ENCODE peak calls at places on chromosomes 1 and 21, in four cellular contexts. One of them, this sample, is unnamed.
A peak's percentile ranks its signal among the peaks of the same experiment; 100 is the strongest.

GRCh38 chr1:218249757-218250156 is 35.3 kb upstream of the RRP15 start:
- DNase-seq in H1: no peak
- DNase-seq in K562: no peak
- DNase-seq in HCT116: no peak
- DNase-seq in this sample: no peak

GRCh38 chr1:14767075-14767474 is 168.6 kb downstream of the KAZN start:
- DNase-seq in H1: no peak
- DNase-seq in K562: no peak
- DNase-seq in HCT116: no peak
- DNase-seq in this sample: no peak

GRCh38 chr21:15309721-15310120 is 244.9 kb upstream of the NRIP1 start:
- DNase-seq in H1: no peak
- DNase-seq in K562: no peak
- DNase-seq in HCT116: no peak
- DNase-seq in this sample: no peak

GRCh38 chr21:36063375-36064084 is 3.2 kb upstream of the SETD4 start:
- DNase-seq in H1: no peak
- DNase-seq in K562: no peak
- DNase-seq in HCT116: no peak
- DNase-seq in this sample: no peak

GRCh38 chr1:226626577-226626956 is 78.0 kb downstream of the STUM start:
- DNase-seq in H1: peak; percentile 91
- DNase-seq in K562: peak; percentile 89
- DNase-seq in HCT116: peak; percentile 51
- DNase-seq in this sample: peak; percentile 27

GRCh38 chr1:109926662-109927300 is 16.1 kb downstream of the CSF1 start:
- DNase-seq in H1: no peak
- DNase-seq in K562: no peak
- DNase-seq in HCT116: no peak
- DNase-seq in this sample: no peak

GRCh38 chr1:44730741-44731512 is at the start of gene RNU5D-1:
- DNase-seq in H1: peak; percentile 94
- DNase-seq in K562: peak; percentile 87
- DNase-seq in HCT116: peak; percentile 98
- DNase-seq in this sample: peak; percentile 98

GRCh38 chr1:203992440-203992839 is 80.5 kb upstream of the SOX13 start:
- DNase-seq in H1: no peak
- DNase-seq in K562: no peak
- DNase-seq in HCT116: no peak
- DNase-seq in this sample: no peak

GRCh38 chr1:98323396-98323795 is 338.1 kb upstream of the SNX7 start:
- DNase-seq in H1: no peak
- DNase-seq in K562: no peak
- DNase-seq in HCT116: peak; percentile 39
- DNase-seq in this sample: no peak

GRCh38 chr1:174153085-174153824 is 6.1 kb upstream of the RABGAP1L start:
- DNase-seq in H1: no peak
- DNase-seq in K562: no peak
- DNase-seq in HCT116: no peak
- DNase-seq in this sample: no peak

GRCh38 chr1:193939585-193939984 is 753.2 kb upstream of the B3GALT2 start:
- DNase-seq in H1: no peak
- DNase-seq in K562: no peak
- DNase-seq in HCT116: no peak
- DNase-seq in this sample: no peak

GRCh38 chr21:32062591-32063227 is 189.9 kb downstream of the HUNK start:
- DNase-seq in H1: no peak
- DNase-seq in K562: no peak
- DNase-seq in HCT116: no peak
- DNase-seq in this sample: no peak

GRCh38 chr1:30258876-30259275 is 464.5 kb downstream of the MATN1 start:
- DNase-seq in H1: no peak
- DNase-seq in K562: no peak
- DNase-seq in HCT116: no peak
- DNase-seq in this sample: no peak

GRCh38 chr1:183543619-183544204 is 46.5 kb downstream of the NCF2 start:
- DNase-seq in H1: no peak
- DNase-seq in K562: peak; percentile 27
- DNase-seq in HCT116: peak; percentile 23
- DNase-seq in this sample: peak; percentile 19

GRCh38 chr1:203273869-203274602 is 31.3 kb upstream of the BTG2 start:
- DNase-seq in H1: no peak
- DNase-seq in K562: no peak
- DNase-seq in HCT116: no peak
- DNase-seq in this sample: no peak

GRCh38 chr1:66752671-66753371 is 562 bp downstream of the DYNLT5 start:
- DNase-seq in H1: no peak
- DNase-seq in K562: no peak
- DNase-seq in HCT116: no peak
- DNase-seq in this sample: no peak

GRCh38 chr1:211783897-211784296 is 46.7 kb downstream of the LPGAT1 start:
- DNase-seq in H1: no peak
- DNase-seq in K562: no peak
- DNase-seq in HCT116: no peak
- DNase-seq in this sample: no peak

DNA sequence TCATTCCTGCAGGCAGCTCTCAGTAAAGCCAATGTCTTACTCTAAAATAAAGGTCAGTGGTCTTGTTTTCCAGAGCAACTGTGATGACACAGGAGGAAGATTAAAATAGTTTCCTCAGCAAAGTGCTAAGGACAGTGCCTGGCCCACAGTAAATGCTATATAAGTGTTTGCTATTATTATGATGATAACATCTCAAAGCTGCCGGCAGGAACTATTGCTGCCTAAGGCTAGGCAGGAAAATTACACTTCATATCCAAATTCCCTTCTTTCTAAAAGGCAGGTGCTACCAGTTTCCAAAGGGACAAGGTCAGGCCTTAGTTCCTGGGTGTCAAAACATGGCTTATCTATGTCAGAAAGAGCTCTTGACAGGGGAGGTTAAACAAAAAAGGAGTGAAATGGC is 401.3 kb downstream of the HHAT start:
- DNase-seq in H1: no peak
- DNase-seq in K562: no peak
- DNase-seq in HCT116: no peak
- DNase-seq in this sample: no peak
- TF ChIP-seq EGR1 in H1: no peak
- TF ChIP-seq EGR1 in K562: no peak
- TF ChIP-seq EGR1 in HCT116: no peak
- TF ChIP-seq EGR1 in this sample: no peak

DNA sequence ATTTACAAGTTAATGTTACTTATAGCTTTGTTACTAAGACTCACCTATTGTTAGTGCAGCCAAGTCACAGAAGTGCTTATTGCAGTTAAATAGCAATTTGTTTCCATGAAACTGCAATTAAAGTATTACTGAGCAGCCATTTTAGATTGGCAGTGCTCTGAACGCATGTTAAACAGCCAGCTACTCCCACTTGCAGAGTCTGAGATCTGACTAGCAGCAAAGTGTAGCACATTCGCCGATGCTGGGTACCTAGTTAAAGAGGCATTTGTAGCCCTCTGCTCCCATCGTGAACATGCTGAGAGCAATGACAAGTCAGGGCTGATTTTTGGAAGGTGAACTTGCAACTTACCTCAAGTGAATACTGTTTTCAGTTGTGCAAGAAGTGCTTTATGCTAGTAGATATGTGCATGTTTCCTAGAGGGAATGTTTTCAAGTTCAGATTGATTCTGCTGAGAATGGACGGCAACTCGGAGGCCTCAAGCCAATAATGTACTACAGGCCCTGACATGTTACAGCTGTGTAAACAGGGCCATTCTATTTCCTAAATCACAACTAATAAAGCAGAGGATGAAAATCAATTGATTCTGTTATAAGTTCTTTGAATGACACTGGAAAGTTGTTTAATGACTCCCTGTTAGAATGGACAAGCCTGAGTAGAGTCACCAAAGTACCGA is 19.8 kb downstream of the LMO4 start:
- DNase-seq in H1: no peak
- DNase-seq in K562: no peak
- DNase-seq in HCT116: no peak
- DNase-seq in this sample: no peak
- TF ChIP-seq EGR1 in H1: no peak
- TF ChIP-seq EGR1 in K562: no peak
- TF ChIP-seq EGR1 in HCT116: no peak
- TF ChIP-seq EGR1 in this sample: no peak

GRCh38 chr1:212951058-212951923 is 950 bp downstream of the VASH2 start:
- DNase-seq in H1: no peak
- DNase-seq in K562: no peak
- DNase-seq in HCT116: no peak
- DNase-seq in this sample: no peak
- TF ChIP-seq EGR1 in H1: no peak
- TF ChIP-seq EGR1 in K562: no peak
- TF ChIP-seq EGR1 in HCT116: no peak
- TF ChIP-seq EGR1 in this sample: peak; percentile 59

GRCh38 chr1:115069626-115070308 is 19.5 kb downstream of the TSPAN2 start:
- DNase-seq in H1: no peak
- DNase-seq in K562: no peak
- DNase-seq in HCT116: no peak
- DNase-seq in this sample: no peak

GRCh38 chr1:115070993-115071661 is 18.2 kb downstream of the TSPAN2 start:
- DNase-seq in H1: no peak
- DNase-seq in K562: no peak
- DNase-seq in HCT116: no peak
- DNase-seq in this sample: no peak

GRCh38 chr1:115067460-115067859 is 21.8 kb downstream of the TSPAN2 start:
- DNase-seq in H1: no peak
- DNase-seq in K562: no peak
- DNase-seq in HCT116: no peak
- DNase-seq in this sample: no peak

GRCh38 chr1:115068780-115069179 is 20.5 kb downstream of the TSPAN2 start:
- DNase-seq in H1: no peak
- DNase-seq in K562: no peak
- DNase-seq in HCT116: no peak
- DNase-seq in this sample: no peak

DNA sequence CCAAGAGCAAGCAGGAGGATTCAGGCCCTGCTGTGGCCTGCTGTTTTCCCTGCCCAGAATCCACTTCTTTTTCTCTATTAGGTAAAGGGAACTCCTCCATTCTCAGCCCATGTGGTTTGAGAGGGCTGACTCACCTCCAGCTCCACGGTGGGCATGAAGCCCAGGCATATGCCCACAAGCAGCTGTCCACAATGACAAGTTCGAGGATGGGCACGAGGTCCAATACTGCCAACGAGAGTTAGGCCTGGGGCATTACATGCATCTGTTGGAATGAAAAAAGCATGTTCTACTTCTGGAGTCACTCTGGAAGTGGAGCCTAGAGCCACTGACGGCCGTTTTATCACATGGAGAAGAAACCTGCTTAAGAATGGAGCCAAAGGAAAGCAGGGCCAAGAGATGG is 20.1 kb downstream of the TSPAN2 start:
- DNase-seq in H1: no peak
- DNase-seq in K562: no peak
- DNase-seq in HCT116: no peak
- DNase-seq in this sample: no peak
- TF ChIP-seq EGR1 in H1: no peak
- TF ChIP-seq EGR1 in K562: no peak
- TF ChIP-seq EGR1 in HCT116: no peak
- TF ChIP-seq EGR1 in this sample: no peak